ENCODE peak calls at places on chromosomes 3 and 15, in eight cellular contexts. C is A549, M is AG04449, T is fibroblast of the aortic adventitia, P is ovary, V is lower lobe of right lung, K is brain microvascular endothelial cell, I is right atrium auricular region. B is an unnamed sample.

GRCh38 chr15:31200735-31201151 is 99.2 kb upstream of the TRPM1 start:
- DNase-seq in I (peak), V (peak), K (peak), T (peak), M (no peak), C (peak), P (peak), B (no peak)

GRCh38 chr3:126528800-126529541 is 5.0 kb downstream of the CHST13 start:
- DNase-seq in V (peak), T (peak), M (no peak), I (no peak), C (peak), K (no peak), P (no peak), B (no peak)

GRCh38 chr3:159922861-159923312 is 65.7 kb upstream of the IL12A start:
- DNase-seq in T (no peak), M (no peak), V (no peak), C (no peak), K (no peak), I (no peak), P (no peak), B (no peak)

GRCh38 chr3:98657429-98657828 is 64.0 kb upstream of the CPOX start:
- DNase-seq in V (peak), C (peak), K (peak), M (no peak), T (peak), P (no peak), I (no peak), B (no peak)

GRCh38 chr3:152910211-152910610 is 75.3 kb downstream of the P2RY1 start:
- DNase-seq in K (no peak), V (no peak), T (no peak), P (no peak), M (no peak), I (no peak), C (no peak), B (no peak)

GRCh38 chr3:8500966-8501365 is 657 bp upstream of the LMCD1 start:
- DNase-seq in M (no peak), T (no peak), C (no peak), P (no peak), V (no peak), I (no peak), K (no peak), B (no peak)

GRCh38 chr15:28112962-28113361 is 13.8 kb upstream of the OCA2 start:
- DNase-seq in T (no peak), K (no peak), M (no peak), I (no peak), C (no peak), P (no peak), V (no peak), B (no peak)

GRCh38 chr3:14175383-14176037 is 2.9 kb downstream of the XPC start:
- DNase-seq in C (no peak), M (no peak), I (no peak), V (no peak), T (peak), P (no peak), K (no peak), B (no peak)

GRCh38 chr15:95266481-95267061 is 1035.2 kb downstream of the MCTP2 start:
- DNase-seq in M (peak), C (no peak), I (peak), V (no peak), T (peak), K (no peak), P (no peak), B (no peak)

GRCh38 chr3:71579934-71580318 is 3.6 kb downstream of the FOXP1 start:
- DNase-seq in V (no peak), C (no peak), I (no peak), K (peak), P (no peak), T (peak), M (no peak), B (no peak)

GRCh38 chr3:17891139-17891850 is 148.9 kb upstream of the TBC1D5 start:
- DNase-seq in T (peak), I (no peak), V (no peak), C (no peak), M (no peak), K (no peak), P (no peak), B (peak)

GRCh38 chr3:178059836-178060235 is 476.4 kb upstream of the KCNMB2 start:
- DNase-seq in T (no peak), K (no peak), I (no peak), V (no peak), C (no peak), M (no peak), P (no peak), B (no peak)

GRCh38 chr3:160796089-160796812 is 40.2 kb downstream of the PPM1L start:
- DNase-seq in V (no peak), I (no peak), C (no peak), K (no peak), P (no peak), M (no peak), T (no peak), B (no peak)

GRCh38 chr15:69484837-69485236 is 32.2 kb downstream of the RPLP1 start:
- DNase-seq in K (no peak), P (no peak), T (peak), C (no peak), M (no peak), I (no peak), V (no peak), B (no peak)

GRCh38 chr15:75042730-75043508 is 19.5 kb downstream of the PPCDC start:
- DNase-seq in P (peak), I (peak), V (peak), T (peak), C (peak), K (peak), M (no peak), B (no peak)

GRCh38 chr3:173411288-173412064 is 13.9 kb downstream of the NLGN1 start:
- DNase-seq in I (no peak), C (no peak), V (peak), M (no peak), P (no peak), K (peak), T (peak), B (no peak)

GRCh38 chr15:40340038-40340739 is 550 bp downstream of the CCDC9B start:
- DNase-seq in C (no peak), T (peak), I (peak), P (peak), V (peak), M (no peak), K (no peak), B (no peak)

GRCh38 chr3:129567932-129568331 is 25.0 kb downstream of the H1-8 start:
- DNase-seq in V (no peak), K (no peak), C (no peak), P (no peak), I (no peak), T (no peak), M (no peak), B (no peak)

GRCh38 chr3:176439729-176440128 is 757.6 kb downstream of the TBL1XR1 start:
- DNase-seq in M (no peak), I (no peak), K (no peak), C (no peak), P (no peak), T (no peak), V (no peak), B (no peak)

GRCh38 chr3:134330895-134331810 is 43.1 kb downstream of the AMOTL2 start:
- DNase-seq in K (peak), P (no peak), M (no peak), I (peak), C (no peak), V (no peak), T (peak), B (no peak)

GRCh38 chr3:45606991-45607712 is 12.6 kb downstream of the LIMD1 start:
- DNase-seq in C (no peak), I (no peak), T (peak), V (peak), P (peak), M (no peak), K (no peak), B (no peak)

GRCh38 chr15:82904574-82904973 is 47.9 kb downstream of the HOMER2 start:
- DNase-seq in P (no peak), C (no peak), I (no peak), M (no peak), V (no peak), K (no peak), T (no peak), B (no peak)

GRCh38 chr15:82903511-82903910 is 49.0 kb downstream of the HOMER2 start:
- DNase-seq in T (no peak), M (no peak), C (no peak), V (no peak), K (no peak), I (no peak), P (no peak), B (no peak)

GRCh38 chr15:82910721-82911120 is 41.8 kb downstream of the HOMER2 start:
- DNase-seq in C (no peak), K (no peak), M (no peak), V (no peak), T (no peak), I (no peak), P (no peak), B (no peak)

GRCh38 chr15:82909080-82909815 is 43.3 kb downstream of the HOMER2 start:
- DNase-seq in V (no peak), C (no peak), I (no peak), M (no peak), T (no peak), P (no peak), K (no peak), B (no peak)

GRCh38 chr15:82907350-82907749 is 45.2 kb downstream of the HOMER2 start:
- DNase-seq in K (no peak), V (no peak), T (no peak), P (no peak), C (no peak), I (no peak), M (no peak), B (no peak)
- H3K4me3 ChIP-seq in K (no peak), V (no peak), T (no peak), P (no peak), C (no peak), I (no peak), M (no peak), B (no peak)

GRCh38 chr3:101725890-101726275 is 1.5 kb downstream of the CEP97 start:
- DNase-seq in C (no peak), M (no peak), I (no peak), V (no peak), P (no peak), T (no peak), K (no peak), B (no peak)
- H3K4me3 ChIP-seq in C (peak), M (peak), I (peak), V (peak), P (peak), T (peak), K (peak), B (peak)

GRCh38 chr15:100043069-100043641 is 298.6 kb downstream of the ADAMTS17 start:
- DNase-seq in M (no peak), C (no peak), V (no peak), K (peak), P (no peak), I (no peak), T (peak), B (no peak)
- H3K4me3 ChIP-seq in M (no peak), C (no peak), V (no peak), K (peak), P (no peak), I (no peak), T (no peak), B (no peak)

DNA sequence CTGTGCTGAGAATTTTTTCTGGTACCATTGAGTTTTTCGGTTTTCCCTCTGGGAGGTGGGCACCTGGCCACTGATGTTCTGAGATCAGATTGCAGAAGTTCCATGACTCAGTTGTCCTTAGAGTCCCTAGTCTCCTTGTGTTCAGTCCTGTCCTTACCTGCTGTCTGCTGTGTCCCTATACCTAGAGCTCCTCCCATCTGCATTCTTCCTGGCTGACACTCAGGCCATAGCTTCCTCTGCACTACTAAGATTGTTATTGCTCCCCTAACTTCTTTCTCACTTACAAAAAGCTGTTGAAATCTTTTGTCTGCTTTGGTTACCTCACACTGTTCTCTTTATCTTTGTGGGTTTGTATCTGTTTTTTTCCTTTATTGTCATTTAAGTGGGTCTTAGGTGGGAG is 13.2 kb downstream of the USP3 start:
- DNase-seq in V (no peak), K (no peak), C (no peak), P (no peak), I (no peak), T (no peak), M (no peak), B (no peak)
- H3K4me3 ChIP-seq in V (no peak), K (no peak), C (no peak), P (no peak), I (no peak), T (no peak), M (no peak), B (no peak)

DNA sequence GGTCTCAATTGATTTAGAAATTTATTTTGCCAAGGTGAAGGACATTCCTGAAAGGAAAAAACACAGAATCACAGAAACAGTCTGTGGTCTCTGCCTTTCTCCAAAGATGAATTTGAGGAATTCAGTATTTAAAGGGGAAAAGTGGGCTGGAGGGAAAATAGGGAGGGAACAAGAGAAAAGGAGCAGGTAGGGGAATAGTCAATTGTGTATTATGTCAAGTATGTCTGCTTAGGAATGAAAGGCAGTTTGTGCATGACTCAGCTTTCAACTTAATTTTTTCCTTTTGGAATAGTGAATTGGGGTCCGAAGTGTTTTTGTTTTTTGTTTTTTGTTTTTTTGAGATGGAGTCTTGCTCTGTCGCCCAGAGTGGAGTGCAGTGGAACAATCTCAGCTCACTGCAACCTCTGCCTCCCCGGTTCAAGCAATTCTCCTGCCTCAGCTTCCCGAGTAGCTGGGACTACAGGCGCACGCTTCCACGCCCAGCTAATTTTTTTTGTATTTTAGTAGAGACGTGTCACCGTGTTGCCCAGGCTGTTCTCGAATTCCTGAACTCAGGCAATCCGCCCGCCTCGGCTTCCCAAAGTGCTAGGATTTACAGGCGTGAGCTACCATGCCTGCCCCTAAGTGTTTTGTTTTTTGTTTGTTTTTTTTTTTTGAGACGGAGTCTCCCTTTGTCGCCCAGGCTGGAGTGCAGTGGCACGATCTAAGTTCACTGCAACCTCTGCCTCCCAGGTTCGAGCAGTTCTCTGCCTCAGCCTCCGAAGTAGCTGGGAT is 74.1 kb upstream of the MAP4 start:
- DNase-seq in K (no peak), M (no peak), V (no peak), C (no peak), T (no peak), I (no peak), P (no peak), B (no peak)
- H3K4me3 ChIP-seq in K (no peak), M (no peak), V (no peak), C (peak), T (no peak), I (no peak), P (no peak), B (no peak)

GRCh38 chr3:136835817-136836510 is 17.0 kb downstream of the SLC35G2 start:
- DNase-seq in K (no peak), I (no peak), P (no peak), T (peak), C (no peak), V (no peak), M (no peak), B (no peak)
- H3K4me3 ChIP-seq in K (no peak), I (no peak), P (no peak), T (no peak), C (no peak), V (no peak), M (no peak), B (no peak)

GRCh38 chr3:120162400-120162799 is 68.2 kb upstream of the GSK3B start:
- DNase-seq in I (no peak), K (no peak), M (no peak), C (no peak), V (no peak), T (peak), P (no peak), B (no peak)
- H3K4me3 ChIP-seq in I (no peak), K (no peak), M (no peak), C (no peak), V (no peak), T (no peak), P (no peak), B (no peak)

DNA sequence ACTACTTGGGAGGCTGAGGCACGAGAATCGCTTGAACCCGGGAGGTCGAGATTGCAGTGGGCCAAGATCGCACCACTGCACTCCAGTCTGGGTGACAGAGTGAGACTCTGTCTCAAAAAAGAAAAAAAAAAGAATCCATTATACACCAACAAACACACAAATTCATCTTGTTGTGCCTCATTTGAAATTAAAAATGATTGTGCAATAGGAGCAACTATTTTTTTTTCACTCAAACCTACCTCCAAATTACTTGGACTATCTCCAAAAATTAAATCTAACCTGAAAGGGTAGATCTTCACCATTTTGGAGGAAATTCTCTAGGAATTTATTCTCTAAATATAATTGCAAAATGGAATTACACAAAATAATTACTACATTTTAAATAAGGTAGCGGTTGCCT is 4.6 kb downstream of the ZBBX start:
- DNase-seq in I (no peak), M (no peak), C (no peak), V (no peak), T (no peak), P (no peak), K (no peak), B (no peak)
- H3K4me3 ChIP-seq in I (no peak), M (no peak), C (no peak), V (no peak), T (no peak), P (no peak), K (no peak), B (no peak)

GRCh38 chr15:98289747-98290146 is 329.2 kb downstream of the ARRDC4 start:
- DNase-seq in V (no peak), P (no peak), T (no peak), M (no peak), C (no peak), I (no peak), K (no peak), B (no peak)

GRCh38 chr15:98288091-98288590 is 327.6 kb downstream of the ARRDC4 start:
- DNase-seq in P (no peak), M (no peak), K (no peak), V (no peak), I (no peak), T (no peak), C (no peak), B (no peak)

GRCh38 chr15:98294126-98294525 is 333.6 kb downstream of the ARRDC4 start:
- DNase-seq in I (no peak), K (no peak), C (no peak), T (no peak), P (no peak), V (no peak), M (no peak), B (no peak)

GRCh38 chr15:98296653-98297052 is 336.1 kb downstream of the ARRDC4 start:
- DNase-seq in M (no peak), P (no peak), T (no peak), V (no peak), K (no peak), I (no peak), C (no peak), B (no peak)

DNA sequence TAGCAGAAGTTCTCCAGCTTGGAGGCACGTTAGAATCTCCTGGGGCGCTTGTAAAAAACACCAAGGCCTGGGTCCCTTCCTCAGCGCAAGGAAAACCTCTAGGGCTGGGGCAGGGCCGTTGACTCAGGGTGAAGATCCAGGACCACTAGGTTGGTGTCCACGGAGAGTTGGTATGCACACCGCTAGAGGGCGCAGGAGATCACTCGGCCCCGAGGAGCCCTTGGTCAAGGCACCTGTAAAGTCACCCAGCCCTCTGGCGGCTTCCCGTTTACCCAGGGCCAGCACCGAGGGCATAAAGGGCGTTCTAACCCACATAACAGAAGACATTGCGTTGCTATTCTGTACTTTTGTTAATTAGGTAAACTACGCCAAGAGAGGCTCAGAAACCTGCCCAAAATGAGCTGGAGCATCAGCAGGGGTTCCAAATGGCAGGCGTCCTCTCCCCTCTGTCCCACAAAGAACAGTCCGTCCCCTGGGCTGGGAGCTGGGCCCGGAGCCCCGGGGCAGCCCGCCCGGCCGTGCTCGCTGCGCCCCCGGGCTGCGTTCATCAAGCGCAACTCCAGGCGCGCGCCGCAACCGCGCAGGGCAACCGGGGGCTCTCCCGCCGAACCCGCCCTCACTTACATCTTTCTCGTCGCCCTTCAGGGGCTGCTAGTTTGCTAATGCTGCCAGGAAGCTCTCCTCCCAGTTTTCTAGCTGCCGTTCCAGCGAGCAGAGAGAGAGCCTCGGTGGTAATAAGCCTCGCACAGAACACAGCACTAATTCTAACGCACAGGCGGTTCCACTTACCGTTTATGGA is 332.1 kb downstream of the ARRDC4 start:
- DNase-seq in I (no peak), C (peak), K (peak), V (no peak), P (no peak), T (peak), M (no peak), B (no peak)
- H3K4me3 ChIP-seq in I (no peak), C (no peak), K (no peak), V (no peak), P (no peak), T (no peak), M (no peak), B (no peak)

GRCh38 chr3:120348065-120348980 is 831 bp downstream of the LRRC58 start:
- DNase-seq in V (no peak), M (no peak), P (no peak), T (peak), C (peak), I (no peak), K (no peak), B (no peak)

GRCh38 chr3:120349819-120350125 is 618 bp upstream of the LRRC58 start:
- DNase-seq in K (no peak), I (no peak), C (peak), P (no peak), T (no peak), V (no peak), M (no peak), B (no peak)

GRCh38 chr3:120348981-120349818 is at the start of gene LRRC58:
- DNase-seq in C (peak), P (peak), M (no peak), V (peak), T (peak), K (peak), I (peak), B (peak)

GRCh38 chr3:120352017-120352416 is 2.9 kb upstream of the LRRC58 start:
- DNase-seq in C (no peak), V (no peak), I (no peak), P (no peak), M (no peak), T (no peak), K (no peak), B (no peak)

GRCh38 chr3:120350431-120350941 is 1.3 kb upstream of the LRRC58 start:
- DNase-seq in M (peak), P (peak), I (peak), V (peak), C (peak), K (no peak), T (peak), B (peak)
- H3K4me3 ChIP-seq in M (no peak), P (peak), I (no peak), V (peak), C (peak), K (no peak), T (peak), B (no peak)